ENCODE peak calls at places on chromosomes 3 and 15, in five cellular contexts. One of them, this sample, is unnamed.

GRCh38 chr3:124760601-124761000 is 30.3 kb downstream of the UMPS start:
- DNase-seq in activated effector memory CD4-positive, alpha-beta T cell treated with anti-CD3 and anti-CD28 coated beads, Interleukin-2, amount 50 U/mL, for 16 hours: no peak
- DNase-seq in AG08396: peak
- DNase-seq in SW 1271: no peak
- DNase-seq in brain microvascular endothelial cell: peak
- DNase-seq in this sample: peak

GRCh38 chr3:183895296-183895695 is 10.6 kb upstream of the PARL start:
- DNase-seq in brain microvascular endothelial cell: peak
- DNase-seq in activated effector memory CD4-positive, alpha-beta T cell treated with anti-CD3 and anti-CD28 coated beads, Interleukin-2, amount 50 U/mL, for 16 hours: peak
- DNase-seq in AG08396: peak
- DNase-seq in SW 1271: peak
- DNase-seq in this sample: peak

GRCh38 chr3:71543371-71544016 is 40.0 kb downstream of the FOXP1 start:
- DNase-seq in SW 1271: no peak
- DNase-seq in brain microvascular endothelial cell: no peak
- DNase-seq in AG08396: no peak
- DNase-seq in activated effector memory CD4-positive, alpha-beta T cell treated with anti-CD3 and anti-CD28 coated beads, Interleukin-2, amount 50 U/mL, for 16 hours: no peak
- DNase-seq in this sample: no peak

GRCh38 chr3:159082514-159082913 is 280.7 kb downstream of the MFSD1 start:
- DNase-seq in brain microvascular endothelial cell: peak
- DNase-seq in AG08396: peak
- DNase-seq in activated effector memory CD4-positive, alpha-beta T cell treated with anti-CD3 and anti-CD28 coated beads, Interleukin-2, amount 50 U/mL, for 16 hours: no peak
- DNase-seq in SW 1271: peak
- DNase-seq in this sample: peak

GRCh38 chr3:17075907-17076306 is 191.2 kb downstream of the PLCL2 start:
- DNase-seq in brain microvascular endothelial cell: no peak
- DNase-seq in AG08396: no peak
- DNase-seq in SW 1271: no peak
- DNase-seq in activated effector memory CD4-positive, alpha-beta T cell treated with anti-CD3 and anti-CD28 coated beads, Interleukin-2, amount 50 U/mL, for 16 hours: no peak
- DNase-seq in this sample: no peak

GRCh38 chr15:52486003-52486996 is 42.4 kb downstream of the MYO5A start:
- DNase-seq in activated effector memory CD4-positive, alpha-beta T cell treated with anti-CD3 and anti-CD28 coated beads, Interleukin-2, amount 50 U/mL, for 16 hours: no peak
- DNase-seq in SW 1271: no peak
- DNase-seq in AG08396: no peak
- DNase-seq in brain microvascular endothelial cell: no peak
- DNase-seq in this sample: no peak

GRCh38 chr15:38035701-38036100 is 101.3 kb downstream of the TMCO5A start:
- DNase-seq in SW 1271: no peak
- DNase-seq in AG08396: no peak
- DNase-seq in brain microvascular endothelial cell: no peak
- DNase-seq in activated effector memory CD4-positive, alpha-beta T cell treated with anti-CD3 and anti-CD28 coated beads, Interleukin-2, amount 50 U/mL, for 16 hours: no peak
- DNase-seq in this sample: no peak

GRCh38 chr3:44874308-44874707 is at the start of gene TGM4:
- DNase-seq in AG08396: no peak
- DNase-seq in brain microvascular endothelial cell: no peak
- DNase-seq in activated effector memory CD4-positive, alpha-beta T cell treated with anti-CD3 and anti-CD28 coated beads, Interleukin-2, amount 50 U/mL, for 16 hours: peak
- DNase-seq in SW 1271: no peak
- DNase-seq in this sample: no peak

GRCh38 chr15:80698636-80699035 is 3.5 kb downstream of the ABHD17C start:
- DNase-seq in SW 1271: no peak
- DNase-seq in brain microvascular endothelial cell: peak
- DNase-seq in AG08396: no peak
- DNase-seq in activated effector memory CD4-positive, alpha-beta T cell treated with anti-CD3 and anti-CD28 coated beads, Interleukin-2, amount 50 U/mL, for 16 hours: no peak
- DNase-seq in this sample: no peak

GRCh38 chr3:184037816-184038215 is 6.3 kb downstream of the HTR3D start:
- DNase-seq in brain microvascular endothelial cell: no peak
- DNase-seq in AG08396: no peak
- DNase-seq in activated effector memory CD4-positive, alpha-beta T cell treated with anti-CD3 and anti-CD28 coated beads, Interleukin-2, amount 50 U/mL, for 16 hours: no peak
- DNase-seq in SW 1271: no peak
- DNase-seq in this sample: no peak

GRCh38 chr3:100254168-100254777 is 6.5 kb upstream of the TBC1D23 start:
- DNase-seq in brain microvascular endothelial cell: peak
- DNase-seq in activated effector memory CD4-positive, alpha-beta T cell treated with anti-CD3 and anti-CD28 coated beads, Interleukin-2, amount 50 U/mL, for 16 hours: no peak
- DNase-seq in SW 1271: peak
- DNase-seq in AG08396: peak
- DNase-seq in this sample: no peak

GRCh38 chr3:144772372-144772771 is 800.7 kb downstream of the DIPK2A start:
- DNase-seq in brain microvascular endothelial cell: no peak
- DNase-seq in activated effector memory CD4-positive, alpha-beta T cell treated with anti-CD3 and anti-CD28 coated beads, Interleukin-2, amount 50 U/mL, for 16 hours: no peak
- DNase-seq in SW 1271: no peak
- DNase-seq in AG08396: no peak
- DNase-seq in this sample: no peak

GRCh38 chr15:88057836-88058235 is 198.7 kb downstream of the NTRK3 start:
- DNase-seq in activated effector memory CD4-positive, alpha-beta T cell treated with anti-CD3 and anti-CD28 coated beads, Interleukin-2, amount 50 U/mL, for 16 hours: no peak
- DNase-seq in SW 1271: no peak
- DNase-seq in brain microvascular endothelial cell: no peak
- DNase-seq in AG08396: no peak
- DNase-seq in this sample: no peak

GRCh38 chr3:51668756-51669155 is 2.3 kb upstream of the TEX264 start:
- DNase-seq in SW 1271: no peak
- DNase-seq in activated effector memory CD4-positive, alpha-beta T cell treated with anti-CD3 and anti-CD28 coated beads, Interleukin-2, amount 50 U/mL, for 16 hours: no peak
- DNase-seq in brain microvascular endothelial cell: no peak
- DNase-seq in AG08396: peak
- DNase-seq in this sample: no peak

GRCh38 chr3:96267577-96267976 is 546.8 kb upstream of the EPHA6 start:
- DNase-seq in brain microvascular endothelial cell: no peak
- DNase-seq in AG08396: no peak
- DNase-seq in activated effector memory CD4-positive, alpha-beta T cell treated with anti-CD3 and anti-CD28 coated beads, Interleukin-2, amount 50 U/mL, for 16 hours: no peak
- DNase-seq in SW 1271: no peak
- DNase-seq in this sample: no peak